ENCODE peak calls at places on chromosomes 7 and 10, in five cellular contexts. R is activated CD4-positive, alpha-beta T cell treated with anti-CD3 and anti-CD28 coated beads, Interleukin-2, amount 50 U/mL, for 1 hour; S is dorsolateral prefrontal cortex; P is activated CD8-positive, alpha-beta memory T cell treated with anti-CD3 and anti-CD28 coated beads for 24 hours; T is HS-5. Q is an unnamed sample.

GRCh38 chr10:130729876-130730275 is 581.6 kb downstream of the TCERG1L start:
- DNase-seq in R (no peak), S (no peak), P (no peak), T (no peak), Q (no peak)

GRCh38 chr7:98297619-98298286 is 16.3 kb downstream of the BRI3 start:
- DNase-seq in R (no peak), S (no peak), P (no peak), T (no peak), Q (no peak)

GRCh38 chr10:80444646-80445319 is 9.3 kb upstream of the TSPAN14 start:
- DNase-seq in R (peak), S (peak), P (no peak), T (no peak), Q (no peak)

GRCh38 chr7:2754086-2754485 is 66.1 kb downstream of the AMZ1 start:
- DNase-seq in R (no peak), S (no peak), P (no peak), T (no peak), Q (no peak)

GRCh38 chr10:114856544-114857287 is 35.1 kb downstream of the FHIP2A start:
- DNase-seq in R (no peak), S (no peak), P (no peak), T (peak), Q (peak)

GRCh38 chr7:105662998-105663397 is 81.7 kb upstream of the EFCAB10 start:
- DNase-seq in R (no peak), S (no peak), P (no peak), T (no peak), Q (no peak)

GRCh38 chr7:83347836-83348482 is 185.3 kb upstream of the PCLO start:
- DNase-seq in R (no peak), S (no peak), P (no peak), T (peak), Q (peak)

GRCh38 chr10:35420044-35420443 is 83.7 kb downstream of the CCNY start:
- DNase-seq in R (no peak), S (no peak), P (no peak), T (no peak), Q (no peak)

Q was measured in epithelial cell of proximal tubule.